ENCODE peak calls at places on chromosomes 7 and 10, in five cellular contexts. One of them, this sample, is unnamed. For H3K4me1, the result is how much of the 10 kb centered on the place peaks cover.

GRCh38 chr7:44733708-44734481 is 14.8 kb upstream of the ZMIZ2 start:
- DNase-seq in GM12878: no peak
- DNase-seq in right lobe of liver: no peak
- DNase-seq in HCT116: peak
- DNase-seq in suprapubic skin: no peak
- DNase-seq in this sample: no peak

GRCh38 chr10:6583447-6583846 is 3.4 kb upstream of the PRKCQ start:
- DNase-seq in right lobe of liver: no peak
- DNase-seq in HCT116: no peak
- DNase-seq in GM12878: no peak
- DNase-seq in suprapubic skin: no peak
- DNase-seq in this sample: no peak

GRCh38 chr7:132279718-132280117 is 296.6 kb downstream of the PLXNA4 start:
- DNase-seq in right lobe of liver: no peak
- DNase-seq in suprapubic skin: no peak
- DNase-seq in GM12878: no peak
- DNase-seq in HCT116: no peak
- DNase-seq in this sample: no peak

GRCh38 chr7:115008465-115009114 is 86.7 kb downstream of the MDFIC start:
- DNase-seq in HCT116: no peak
- DNase-seq in right lobe of liver: no peak
- DNase-seq in GM12878: no peak
- DNase-seq in suprapubic skin: peak
- DNase-seq in this sample: no peak

GRCh38 chr10:1643161-1643910 is 94.0 kb downstream of the ADARB2 start:
- DNase-seq in HCT116: no peak
- DNase-seq in suprapubic skin: no peak
- DNase-seq in right lobe of liver: no peak
- DNase-seq in GM12878: peak
- DNase-seq in this sample: no peak

GRCh38 chr10:60375293-60376004 is 14.2 kb downstream of the ANK3 start:
- DNase-seq in GM12878: no peak
- DNase-seq in right lobe of liver: no peak
- DNase-seq in HCT116: no peak
- DNase-seq in suprapubic skin: no peak
- DNase-seq in this sample: no peak

GRCh38 chr10:113297226-113297625 is 255.6 kb upstream of the HABP2 start:
- DNase-seq in GM12878: no peak
- DNase-seq in suprapubic skin: no peak
- DNase-seq in right lobe of liver: no peak
- DNase-seq in HCT116: no peak
- DNase-seq in this sample: no peak

GRCh38 chr10:45461034-45461433 is 87.0 kb downstream of the ALOX5 start:
- DNase-seq in right lobe of liver: no peak
- DNase-seq in suprapubic skin: no peak
- DNase-seq in HCT116: no peak
- DNase-seq in GM12878: peak
- DNase-seq in this sample: no peak

DNA sequence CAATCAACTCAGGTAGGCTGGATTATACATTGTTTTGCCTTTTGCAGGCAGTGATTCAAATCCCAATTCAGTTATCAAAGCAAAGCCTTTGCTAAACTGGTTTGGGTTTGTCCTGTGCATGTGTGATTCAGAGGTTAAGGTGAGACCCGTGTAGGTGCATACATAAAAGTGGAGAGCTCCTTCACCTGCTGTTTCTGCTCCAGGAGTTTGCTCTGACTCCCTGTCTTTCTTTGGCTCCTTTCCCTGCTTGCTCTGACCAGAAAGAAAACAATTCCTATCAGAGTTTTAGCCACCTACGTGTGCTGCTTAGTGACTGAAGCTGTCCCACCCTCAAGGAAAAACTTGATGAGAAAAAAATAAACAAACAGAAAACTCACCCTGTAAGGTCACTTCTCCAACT is 101.1 kb downstream of the TPST1 start:
- DNase-seq in right lobe of liver: no peak
- DNase-seq in HCT116: peak
- DNase-seq in GM12878: no peak
- DNase-seq in suprapubic skin: no peak
- DNase-seq in this sample: no peak
- H3K27ac ChIP-seq in right lobe of liver: peak
- H3K27ac ChIP-seq in HCT116: peak
- H3K27ac ChIP-seq in GM12878: no peak
- H3K27ac ChIP-seq in suprapubic skin: no peak
- H3K27ac ChIP-seq in this sample: no peak

GRCh38 chr10:119651514-119652327 is 541 bp downstream of the BAG3 start:
- DNase-seq in GM12878: no peak
- DNase-seq in right lobe of liver: peak
- DNase-seq in HCT116: no peak
- DNase-seq in suprapubic skin: no peak
- DNase-seq in this sample: no peak

GRCh38 chr10:119650062-119650461 is 1.1 kb upstream of the BAG3 start:
- DNase-seq in HCT116: no peak
- DNase-seq in right lobe of liver: no peak
- DNase-seq in GM12878: no peak
- DNase-seq in suprapubic skin: no peak
- DNase-seq in this sample: no peak

GRCh38 chr10:119653209-119653608 is 2.0 kb downstream of the BAG3 start:
- DNase-seq in HCT116: no peak
- DNase-seq in GM12878: no peak
- DNase-seq in suprapubic skin: no peak
- DNase-seq in right lobe of liver: no peak
- DNase-seq in this sample: peak

GRCh38 chr10:119652361-119652760 is 1.2 kb downstream of the BAG3 start:
- DNase-seq in suprapubic skin: no peak
- DNase-seq in GM12878: no peak
- DNase-seq in HCT116: peak
- DNase-seq in right lobe of liver: no peak
- DNase-seq in this sample: peak

GRCh38 chr10:119650692-119651513 is at the start of gene BAG3:
- DNase-seq in GM12878: no peak
- DNase-seq in HCT116: peak
- DNase-seq in right lobe of liver: peak
- DNase-seq in suprapubic skin: peak
- DNase-seq in this sample: peak
- TF ChIP-seq POLR2A in GM12878: peak
- TF ChIP-seq POLR2A in HCT116: peak
- TF ChIP-seq POLR2A in right lobe of liver: peak
- TF ChIP-seq POLR2A in suprapubic skin: no peak
- TF ChIP-seq POLR2A in this sample: peak

DNA sequence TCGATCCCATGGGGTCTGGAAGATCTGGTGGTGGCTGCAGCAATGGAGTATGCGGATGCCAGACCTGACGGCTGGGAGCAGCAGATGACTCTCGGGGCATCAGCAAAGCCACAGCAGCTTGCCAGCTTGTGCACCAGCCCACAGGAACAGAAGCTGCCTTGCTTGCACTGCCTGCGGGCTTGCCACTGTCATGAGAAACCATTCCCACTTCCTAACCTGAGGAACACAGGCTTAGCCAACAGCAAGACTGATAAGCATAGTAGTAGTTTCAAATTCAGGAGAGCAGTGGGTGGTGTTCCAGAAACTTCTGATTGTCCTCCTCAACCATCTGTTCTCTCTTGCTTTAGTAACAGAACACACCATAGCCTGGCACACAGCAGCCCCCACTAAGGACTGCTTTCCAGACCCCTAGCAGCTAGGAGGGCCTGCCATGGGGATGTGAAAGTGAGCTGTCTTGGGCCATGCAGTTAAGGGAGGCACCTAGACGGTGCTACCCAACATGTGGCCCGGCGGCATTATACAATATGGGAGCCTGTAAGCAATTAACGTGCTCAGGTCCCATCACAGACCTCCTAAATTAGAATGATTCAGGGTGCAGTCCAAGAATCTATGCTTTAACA is 7.3 kb downstream of the ANXA11 start:
- DNase-seq in right lobe of liver: no peak
- DNase-seq in GM12878: no peak
- DNase-seq in HCT116: no peak
- DNase-seq in suprapubic skin: no peak
- DNase-seq in this sample: no peak
- H3K4me1 ChIP-seq in right lobe of liver: under half
- H3K4me1 ChIP-seq in GM12878: under half
- H3K4me1 ChIP-seq in HCT116: half or more
- H3K4me1 ChIP-seq in suprapubic skin: half or more
- H3K4me1 ChIP-seq in this sample: under half

GRCh38 chr10:18418579-18419210 is 232.7 kb downstream of the NSUN6 start:
- DNase-seq in GM12878: no peak
- DNase-seq in right lobe of liver: no peak
- DNase-seq in suprapubic skin: no peak
- DNase-seq in HCT116: no peak
- DNase-seq in this sample: no peak
- H3K27ac ChIP-seq in GM12878: no peak
- H3K27ac ChIP-seq in right lobe of liver: no peak
- H3K27ac ChIP-seq in suprapubic skin: no peak
- H3K27ac ChIP-seq in HCT116: no peak
- H3K27ac ChIP-seq in this sample: no peak

DNA sequence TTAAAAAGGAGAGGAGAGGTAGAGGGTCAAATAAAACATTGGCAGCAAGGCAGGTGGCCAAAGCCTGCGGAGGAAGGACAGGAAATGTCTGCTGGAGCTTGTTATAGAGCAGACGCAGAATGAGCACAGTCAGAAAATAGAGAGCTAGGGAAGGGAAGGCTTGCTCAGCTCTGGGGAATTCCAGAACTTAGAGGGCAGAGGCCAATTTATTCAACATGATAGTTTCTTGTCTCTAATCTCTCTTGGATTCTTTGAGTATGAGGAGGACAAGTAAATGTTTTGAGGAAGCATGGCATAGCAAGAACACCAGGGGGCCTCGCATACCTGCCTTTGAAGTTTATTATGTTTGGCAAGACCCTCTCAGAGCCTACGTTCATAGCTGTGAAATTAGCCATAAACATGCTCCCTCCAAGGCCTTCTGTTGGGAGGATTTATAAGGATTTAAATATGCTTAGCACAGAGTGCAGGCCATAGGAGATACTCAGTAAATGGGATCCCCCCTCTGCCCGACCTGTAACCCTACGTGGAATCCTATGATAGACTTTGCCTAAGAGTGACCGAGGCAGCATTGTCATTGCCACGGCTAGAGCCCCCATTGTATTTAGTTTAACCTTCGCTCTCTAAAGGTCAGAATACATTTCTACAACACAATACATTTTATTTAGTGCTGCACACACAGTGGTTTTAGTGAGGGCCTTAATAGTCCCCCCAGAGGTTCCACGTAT is 293.9 kb downstream of the CCDC3 start:
- DNase-seq in suprapubic skin: no peak
- DNase-seq in HCT116: peak
- DNase-seq in right lobe of liver: no peak
- DNase-seq in GM12878: peak
- DNase-seq in this sample: no peak
- TF ChIP-seq POLR2A in suprapubic skin: no peak
- TF ChIP-seq POLR2A in HCT116: no peak
- TF ChIP-seq POLR2A in right lobe of liver: peak
- TF ChIP-seq POLR2A in GM12878: no peak
- TF ChIP-seq POLR2A in this sample: no peak

GRCh38 chr10:47259521-47259920 is 40.5 kb upstream of the GDF10 start:
- DNase-seq in right lobe of liver: no peak
- DNase-seq in HCT116: no peak
- DNase-seq in suprapubic skin: no peak
- DNase-seq in GM12878: no peak
- DNase-seq in this sample: no peak

GRCh38 chr10:47256753-47257336 is 43.2 kb upstream of the GDF10 start:
- DNase-seq in right lobe of liver: no peak
- DNase-seq in GM12878: no peak
- DNase-seq in HCT116: no peak
- DNase-seq in suprapubic skin: no peak
- DNase-seq in this sample: no peak

GRCh38 chr10:47260505-47261111 is 39.4 kb upstream of the GDF10 start:
- DNase-seq in GM12878: no peak
- DNase-seq in suprapubic skin: no peak
- DNase-seq in right lobe of liver: no peak
- DNase-seq in HCT116: no peak
- DNase-seq in this sample: no peak

GRCh38 chr10:47257396-47258120 is 42.4 kb upstream of the GDF10 start:
- DNase-seq in GM12878: peak
- DNase-seq in HCT116: no peak
- DNase-seq in right lobe of liver: no peak
- DNase-seq in suprapubic skin: no peak
- DNase-seq in this sample: no peak

DNA sequence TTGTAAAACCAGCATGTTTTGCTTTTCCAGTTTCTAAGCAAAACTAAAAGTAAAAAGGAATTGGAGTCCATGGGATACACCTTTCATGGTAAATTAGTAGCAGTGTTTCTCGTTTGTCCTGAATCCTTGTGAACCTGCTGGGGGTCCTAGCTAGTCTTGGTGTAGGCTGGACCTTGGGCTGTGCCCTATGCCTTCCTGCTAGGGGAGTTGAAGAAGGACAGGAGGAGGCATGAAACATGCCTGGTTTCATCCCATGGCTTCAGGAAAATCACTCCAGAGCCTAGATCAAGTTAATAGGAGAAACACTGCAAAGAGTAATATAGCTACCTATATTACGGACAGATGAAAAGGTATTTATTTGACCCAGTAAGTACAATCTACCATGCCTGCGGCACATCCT is 41.1 kb upstream of the GDF10 start:
- DNase-seq in HCT116: no peak
- DNase-seq in suprapubic skin: no peak
- DNase-seq in right lobe of liver: no peak
- DNase-seq in GM12878: no peak
- DNase-seq in this sample: no peak
- H3K4me1 ChIP-seq in HCT116: under half
- H3K4me1 ChIP-seq in suprapubic skin: under half
- H3K4me1 ChIP-seq in right lobe of liver: under half
- H3K4me1 ChIP-seq in GM12878: under half
- H3K4me1 ChIP-seq in this sample: under half

This sample was measured in prostate gland.